ENCODE peak calls at places on chromosomes 5 and 9, in five cellular contexts. S, E, N, B and U are unnamed samples.

GRCh38 chr5:95669540-95669939 is 13.3 kb downstream of the SPATA9 start:
- DNase-seq in B (peak; percentile 100), N (peak; percentile 38), E (no peak), S (no peak), U (no peak)

GRCh38 chr5:158682631-158683030 is 417.1 kb downstream of the EBF1 start:
- DNase-seq in S (no peak), B (no peak), E (no peak), N (no peak), U (no peak)

GRCh38 chr9:99447951-99448350 is 225.9 kb downstream of the SEC61B start:
- DNase-seq in S (no peak), B (no peak), E (no peak), N (no peak), U (no peak)

GRCh38 chr9:36029765-36030528 is 6.8 kb upstream of the RECK start:
- DNase-seq in S (no peak), E (no peak), B (peak; percentile 98), N (no peak), U (peak; percentile 64)

GRCh38 chr5:158770506-158770905 is 329.2 kb downstream of the EBF1 start:
- DNase-seq in N (no peak), S (no peak), E (no peak), B (no peak), U (peak; percentile 13)

GRCh38 chr9:110095238-110095637 is 112.7 kb downstream of the C9orf152 start:
- DNase-seq in N (no peak), E (no peak), B (peak; percentile 85), S (no peak), U (no peak)

GRCh38 chr9:5326893-5327548 is 12.7 kb downstream of the RLN1 start:
- DNase-seq in S (no peak), E (peak; percentile 85), B (peak; percentile 1), N (no peak), U (no peak)

GRCh38 chr5:43514471-43514815 is 505 bp downstream of the C5orf34 start:
- DNase-seq in E (no peak), N (no peak), B (peak; percentile 93), S (no peak), U (peak; percentile 36)

GRCh38 chr9:136545966-136546696 is at the start of gene NOTCH1:
- DNase-seq in E (peak; percentile 88), S (peak; percentile 92), B (peak; percentile 87), N (peak; percentile 89), U (peak; percentile 88)

GRCh38 chr9:121362813-121363585 is 7.1 kb downstream of the STOM start:
- DNase-seq in E (no peak), S (no peak), B (peak; percentile 83), N (no peak), U (peak; percentile 33)

GRCh38 chr5:157280927-157281326 is 15.0 kb downstream of the CYFIP2 start:
- DNase-seq in S (no peak), B (peak; percentile 36), N (no peak), E (no peak), U (no peak)

GRCh38 chr9:116166713-116167112 is 13.1 kb downstream of the PAPPA start:
- DNase-seq in E (no peak), B (no peak), S (no peak), N (no peak), U (no peak)

GRCh38 chr9:131276107-131276888 is at the start of gene FAM78A:
- DNase-seq in B (peak; percentile 13), S (no peak), E (peak; percentile 75), N (no peak), U (no peak)

GRCh38 chr5:9034671-9035070 is 511.2 kb downstream of the SEMA5A start:
- DNase-seq in S (no peak), B (peak; percentile 94), N (no peak), E (no peak), U (peak; percentile 95)

GRCh38 chr5:156718985-156719384 is 131.1 kb upstream of the PPP1R2B start:
- DNase-seq in E (no peak), S (no peak), B (no peak), N (no peak), U (no peak)

GRCh38 chr5:127909078-127909477 is 174.5 kb upstream of the SLC12A2 start:
- DNase-seq in S (no peak), E (peak; percentile 44), N (no peak), B (peak; percentile 66), U (peak; percentile 13)

GRCh38 chr5:315488-316209 is 5.9 kb upstream of the AHRR start:
- DNase-seq in E (no peak), B (no peak), N (no peak), S (no peak), U (no peak)

GRCh38 chr5:141529002-141529401 is 40.1 kb downstream of the PCDHGC5 start:
- DNase-seq in B (peak; percentile 83), S (no peak), N (no peak), E (no peak), U (no peak)

GRCh38 chr9:130173462-130173876 is 1.3 kb downstream of the NCS1 start:
- DNase-seq in N (no peak), S (no peak), E (no peak), B (peak; percentile 57), U (no peak)

GRCh38 chr9:133768371-133768858 is 30.3 kb upstream of the SARDH start:
- DNase-seq in N (no peak), B (no peak), E (peak; percentile 18), S (no peak), U (no peak)